ENCODE peak calls at places on chromosomes 1 and 21, in five cellular contexts. One of them, this sample, is unnamed.

GRCh38 chr1:201597551-201598230 is 58.8 kb downstream of the NAV1 start:
- DNase-seq in tibial artery: peak
- DNase-seq in HTR-8/SVneo: no peak
- DNase-seq in GM18507: no peak
- DNase-seq in omental fat pad: no peak
- DNase-seq in this sample: peak

GRCh38 chr1:153945795-153946621 is 510 bp downstream of the DENND4B start:
- DNase-seq in tibial artery: peak
- DNase-seq in HTR-8/SVneo: no peak
- DNase-seq in GM18507: peak
- DNase-seq in omental fat pad: peak
- DNase-seq in this sample: peak

GRCh38 chr1:147534386-147534785 is 6.9 kb upstream of the BCL9 start:
- DNase-seq in tibial artery: no peak
- DNase-seq in HTR-8/SVneo: no peak
- DNase-seq in GM18507: no peak
- DNase-seq in omental fat pad: no peak
- DNase-seq in this sample: no peak

GRCh38 chr1:230068952-230069684 is 2.1 kb downstream of the GALNT2 start:
- DNase-seq in tibial artery: no peak
- DNase-seq in HTR-8/SVneo: no peak
- DNase-seq in GM18507: no peak
- DNase-seq in omental fat pad: no peak
- DNase-seq in this sample: no peak

GRCh38 chr1:172745014-172745413 is 86.1 kb downstream of the FASLG start:
- DNase-seq in tibial artery: no peak
- DNase-seq in HTR-8/SVneo: peak
- DNase-seq in GM18507: peak
- DNase-seq in omental fat pad: no peak
- DNase-seq in this sample: no peak

GRCh38 chr1:111882986-111883560 is 106.4 kb downstream of the KCND3 start:
- DNase-seq in tibial artery: no peak
- DNase-seq in HTR-8/SVneo: no peak
- DNase-seq in GM18507: no peak
- DNase-seq in omental fat pad: no peak
- DNase-seq in this sample: no peak

GRCh38 chr1:203807211-203807610 is 11.8 kb downstream of the ZBED6 start:
- DNase-seq in tibial artery: no peak
- DNase-seq in HTR-8/SVneo: no peak
- DNase-seq in GM18507: no peak
- DNase-seq in omental fat pad: no peak
- DNase-seq in this sample: no peak

GRCh38 chr1:156816561-156817328 is at the start of gene SH2D2A:
- DNase-seq in tibial artery: peak
- DNase-seq in HTR-8/SVneo: no peak
- DNase-seq in GM18507: peak
- DNase-seq in omental fat pad: no peak
- DNase-seq in this sample: peak

GRCh38 chr1:59013928-59014279 is 230.1 kb upstream of the JUN start:
- DNase-seq in tibial artery: no peak
- DNase-seq in HTR-8/SVneo: no peak
- DNase-seq in GM18507: no peak
- DNase-seq in omental fat pad: no peak
- DNase-seq in this sample: no peak

GRCh38 chr21:33441489-33442477 is 38.0 kb downstream of the TMEM50B start:
- DNase-seq in tibial artery: peak
- DNase-seq in HTR-8/SVneo: no peak
- DNase-seq in GM18507: peak
- DNase-seq in omental fat pad: no peak
- DNase-seq in this sample: no peak

GRCh38 chr1:47984175-47984789 is 12.9 kb downstream of the TRABD2B start:
- DNase-seq in tibial artery: no peak
- DNase-seq in HTR-8/SVneo: no peak
- DNase-seq in GM18507: no peak
- DNase-seq in omental fat pad: no peak
- DNase-seq in this sample: no peak

GRCh38 chr1:17287377-17287776 is 20.6 kb upstream of the PADI4 start:
- DNase-seq in tibial artery: no peak
- DNase-seq in HTR-8/SVneo: peak
- DNase-seq in GM18507: no peak
- DNase-seq in omental fat pad: no peak
- DNase-seq in this sample: peak

GRCh38 chr1:80472145-80472544 is 1328.6 kb upstream of the ADGRL2 start:
- DNase-seq in tibial artery: no peak
- DNase-seq in HTR-8/SVneo: no peak
- DNase-seq in GM18507: no peak
- DNase-seq in omental fat pad: no peak
- DNase-seq in this sample: no peak